ENCODE peak calls at places on chromosomes 11 and 22, in five cellular contexts. H is A549, T is K562, C is neural progenitor cell, S is IMR-90. M is an unnamed sample.

GRCh38 chr11:128407962-128408361 is 179.4 kb downstream of the ETS1 start:
- DNase-seq in T (no peak), C (no peak), H (no peak), S (peak; percentile 73), M (no peak)

GRCh38 chr22:29901354-29901753 is 18.4 kb downstream of the MTMR3 start:
- DNase-seq in C (no peak), H (no peak), S (no peak), T (no peak), M (no peak)

GRCh38 chr22:23522642-23523251 is 57.3 kb downstream of the IGLL1 start:
- DNase-seq in H (no peak), C (peak; percentile 42), T (peak; percentile 25), S (no peak), M (no peak)

GRCh38 chr11:71301046-71301857 is 48.9 kb upstream of the SHANK2 start:
- DNase-seq in C (no peak), T (no peak), S (no peak), H (no peak), M (no peak)

GRCh38 chr11:47523491-47524199 is 29.3 kb downstream of the CELF1 start:
- DNase-seq in T (peak; percentile 42), S (peak; percentile 87), H (peak; percentile 43), C (no peak), M (peak; percentile 53)

GRCh38 chr11:19367051-19367709 is 126.4 kb upstream of the E2F8 start:
- DNase-seq in S (peak; percentile 85), T (no peak), H (no peak), C (no peak), M (no peak)

GRCh38 chr22:19537941-19538488 is 13.8 kb upstream of the CLDN5 start:
- DNase-seq in T (no peak), C (no peak), H (no peak), S (no peak), M (no peak)

GRCh38 chr11:119476038-119476437 is 53.1 kb upstream of the THY1 start:
- DNase-seq in S (no peak), T (no peak), H (no peak), C (no peak), M (no peak)

GRCh38 chr22:46845281-46846153 is 83.1 kb downstream of the TBC1D22A start:
- DNase-seq in T (no peak), C (no peak), H (peak; percentile 12), S (peak; percentile 63), M (no peak)

GRCh38 chr22:26435327-26436093 is 6.5 kb downstream of the ASPHD2 start:
- DNase-seq in C (no peak), H (no peak), T (no peak), S (no peak), M (no peak)

GRCh38 chr22:36522662-36523061 is 6.3 kb downstream of the EIF3D start:
- DNase-seq in H (no peak), C (no peak), T (no peak), S (no peak), M (no peak)

GRCh38 chr11:69339041-69339733 is 45.2 kb downstream of the MYEOV start:
- DNase-seq in H (no peak), T (no peak), S (no peak), C (no peak), M (no peak)

GRCh38 chr11:85951428-85952107 is 96.4 kb downstream of the CCDC83 start:
- DNase-seq in H (no peak), C (no peak), S (no peak), T (no peak), M (no peak)

GRCh38 chr22:47168441-47168840 is 406.0 kb downstream of the TBC1D22A start:
- DNase-seq in S (no peak), C (no peak), H (no peak), T (no peak), M (no peak)

GRCh38 chr22:23219787-23220484 is 39.6 kb downstream of the BCR start:
- DNase-seq in S (peak; percentile 61), T (peak; percentile 90), H (no peak), C (no peak), M (no peak)

GRCh38 chr11:134789104-134789503 is 377.1 kb upstream of the B3GAT1 start:
- DNase-seq in S (no peak), T (no peak), C (no peak), H (no peak), M (no peak)

GRCh38 chr11:12221136-12221535 is 110.7 kb downstream of the MICAL2 start:
- DNase-seq in H (no peak), S (no peak), C (no peak), T (no peak), M (no peak)

GRCh38 chr22:47618180-47618579 is 855.7 kb downstream of the TBC1D22A start:
- DNase-seq in H (no peak), S (no peak), C (no peak), T (no peak), M (no peak)

GRCh38 chr11:78548911-78549572 is 25.6 kb downstream of the NARS2 start:
- DNase-seq in S (no peak), C (peak; percentile 12), T (no peak), H (no peak), M (no peak)

GRCh38 chr11:128956401-128957203 is 13.9 kb upstream of the TP53AIP1 start:
- DNase-seq in S (peak; percentile 78), C (peak; percentile 83), T (peak; percentile 42), H (peak; percentile 76), M (no peak)

GRCh38 chr11:85115798-85116197 is 511.3 kb downstream of the DLG2 start:
- DNase-seq in H (peak; percentile 30), S (no peak), T (no peak), C (no peak), M (no peak)

GRCh38 chr11:128318856-128319474 is 268.4 kb downstream of the ETS1 start:
- DNase-seq in H (no peak), S (peak; percentile 44), T (no peak), C (no peak), M (no peak)

GRCh38 chr11:65814131-65814959 is 19.4 kb upstream of the SNX32 start:
- DNase-seq in C (no peak), S (peak; percentile 28), T (no peak), H (no peak), M (no peak)

GRCh38 chr11:77548552-77549439 is 41.0 kb upstream of the AQP11 start:
- DNase-seq in C (no peak), S (no peak), T (no peak), H (no peak), M (no peak)

GRCh38 chr11:103297900-103298299 is 188.7 kb downstream of the DYNC2H1 start:
- DNase-seq in H (no peak), S (no peak), C (no peak), T (no peak), M (no peak)

GRCh38 chr11:74325649-74326645 is 14.5 kb upstream of the P4HA3 start:
- DNase-seq in T (no peak), C (no peak), H (no peak), S (peak; percentile 94), M (no peak)

GRCh38 chr11:74327076-74327475 is 15.6 kb upstream of the P4HA3 start:
- DNase-seq in T (no peak), S (no peak), H (no peak), C (no peak), M (no peak)

GRCh38 chr11:74330065-74330858 is 18.8 kb upstream of the P4HA3 start:
- DNase-seq in T (no peak), C (no peak), H (no peak), S (peak; percentile 80), M (no peak)

GRCh38 chr11:74322667-74323066 is 11.2 kb upstream of the P4HA3 start:
- DNase-seq in T (no peak), S (peak; percentile 16), H (no peak), C (no peak), M (no peak)

GRCh38 chr11:74326665-74327064 is 15.2 kb upstream of the P4HA3 start:
- DNase-seq in H (no peak), T (no peak), C (no peak), S (no peak), M (no peak)
- H3K4me2 ChIP-seq in H (no peak overlapping the region), T (no peak overlapping the region), C (no peak overlapping the region), S (no peak overlapping the region), M (no peak overlapping the region)

GRCh38 chr22:41469218-41469851 is 418 bp downstream of the ACO2 start:
- DNase-seq in T (no peak), H (no peak), S (no peak), C (peak; percentile 55), M (no peak)

GRCh38 chr22:41474878-41475451 is 6.0 kb downstream of the ACO2 start:
- DNase-seq in S (no peak), T (no peak), H (no peak), C (no peak), M (no peak)

GRCh38 chr22:41468381-41469217 is at the start of the genes ACO2 and PHF5A:
- DNase-seq in T (peak; percentile 77), H (peak; percentile 96), C (peak; percentile 99), S (peak; percentile 97), M (peak; percentile 76)

GRCh38 chr22:41471606-41472005 is 2.7 kb downstream of the ACO2 start:
- DNase-seq in C (no peak), H (no peak), T (no peak), S (no peak), M (no peak)
- H3K4me2 ChIP-seq in C (no peak overlapping the region), H (no peak overlapping the region), T (no peak overlapping the region), S (no peak overlapping the region), M (no peak overlapping the region)

GRCh38 chr11:63680842-63681207 is 475 bp upstream of the RTN3 start:
- DNase-seq in C (no peak), S (no peak), H (no peak), T (no peak), M (no peak)
- H3K4me2 ChIP-seq in C (peak overlapping the region; percentile 75), S (peak overlapping the region; percentile 62), H (peak overlapping the region; percentile 76), T (peak overlapping the region; percentile 89), M (peak overlapping the region; percentile 87)

GRCh38 chr11:112811781-112812180 is 149.4 kb upstream of the NCAM1 start:
- DNase-seq in S (no peak), H (no peak), C (no peak), T (no peak), M (no peak)
- H3K4me2 ChIP-seq in S (no peak overlapping the region), H (no peak overlapping the region), C (no peak overlapping the region), T (no peak overlapping the region), M (no peak overlapping the region)

DNA sequence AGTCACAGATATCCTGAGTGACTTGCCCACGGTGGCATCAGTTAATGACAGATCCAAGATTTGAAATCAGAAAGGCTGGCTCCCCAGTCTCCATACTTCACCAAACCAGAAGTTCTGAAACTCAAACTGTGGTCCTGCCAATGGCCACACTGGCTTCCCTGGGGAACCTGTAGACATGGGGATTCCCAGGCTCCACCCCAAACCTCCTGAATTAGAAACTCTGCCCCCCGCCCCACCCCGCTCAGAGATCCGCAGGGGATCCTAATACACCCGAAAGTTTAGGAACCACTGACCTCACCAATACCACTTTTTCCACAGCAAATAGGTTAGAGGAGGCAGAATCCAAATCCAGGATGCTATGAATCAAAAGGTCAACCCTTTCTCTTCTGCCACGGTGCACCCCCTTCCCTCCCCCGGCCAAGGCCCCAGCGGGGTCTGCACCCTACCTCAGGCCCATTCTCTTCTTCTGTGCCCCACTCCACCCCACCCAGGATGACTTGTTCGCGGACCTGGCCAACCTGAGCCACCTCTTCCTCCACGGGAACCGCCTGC is 15.4 kb downstream of the RTN4RL2 start:
- DNase-seq in T (no peak), H (no peak), S (no peak), C (no peak), M (no peak)
- H3K4me2 ChIP-seq in T (no peak overlapping the region), H (peak overlapping the region; percentile 73), S (no peak overlapping the region), C (peak overlapping the region; percentile 81), M (peak overlapping the region; percentile 59)

DNA sequence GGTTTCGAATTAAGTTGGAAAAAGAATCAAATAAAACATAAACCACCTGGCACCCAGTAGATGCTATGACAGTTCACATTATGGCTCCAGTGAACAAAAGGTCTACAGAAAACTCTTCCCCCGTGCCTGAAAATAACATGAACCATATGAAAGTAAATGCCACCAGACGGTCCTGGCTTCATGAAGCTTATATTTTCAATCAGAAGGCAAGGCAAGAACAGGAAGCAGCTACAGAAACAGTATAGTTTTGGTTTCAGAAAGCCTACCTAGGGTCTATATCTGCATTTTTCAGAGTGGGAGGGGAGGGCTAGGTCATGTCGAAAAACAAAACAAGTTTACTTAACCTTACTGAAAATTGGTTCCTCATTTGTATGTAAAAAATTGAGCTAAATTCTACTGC is 9.8 kb downstream of the RAB30 start:
- DNase-seq in T (no peak), S (no peak), C (no peak), H (no peak), M (no peak)
- H3K4me2 ChIP-seq in T (no peak overlapping the region), S (no peak overlapping the region), C (no peak overlapping the region), H (no peak overlapping the region), M (peak overlapping the region; percentile 74)

M was measured in keratinocyte.